ENCODE peak calls at places on chromosomes 5 and 9, in five cellular contexts. L is IMR-90, T is H1, O is trophoblast cell, D is mesenchymal stem cell. G is an unnamed sample.

GRCh38 chr5:66171349-66172344 is 27.5 kb downstream of the SREK1 start:
- DNase-seq in D (peak), O (peak), T (no peak), L (peak), G (no peak)

GRCh38 chr9:124480621-124480981 is 26.6 kb downstream of the NR5A1 start:
- DNase-seq in L (peak), D (peak), T (peak), O (no peak), G (peak)

GRCh38 chr9:94780516-94780950 is 54.0 kb downstream of the AOPEP start:
- DNase-seq in D (no peak), L (no peak), O (no peak), T (no peak), G (no peak)

GRCh38 chr5:16536246-16536645 is 70.6 kb upstream of the ZNF622 start:
- DNase-seq in T (no peak), O (no peak), L (peak), D (no peak), G (no peak)

GRCh38 chr5:96780626-96781025 is 27.1 kb downstream of the ERAP1 start:
- DNase-seq in D (peak), L (peak), T (no peak), O (peak), G (no peak)

GRCh38 chr5:136212252-136212721 is 19.3 kb upstream of the SMIM32 start:
- DNase-seq in L (peak), O (peak), T (no peak), D (peak), G (peak)

GRCh38 chr5:154058055-154059038 is 19.6 kb downstream of the MFAP3 start:
- DNase-seq in D (no peak), O (no peak), L (peak), T (no peak), G (no peak)

GRCh38 chr9:129352157-129352870 is 174.3 kb upstream of the IER5L start:
- DNase-seq in T (peak), D (no peak), L (no peak), O (no peak), G (peak)

GRCh38 chr9:6412572-6413364 is at the start of gene UHRF2:
- DNase-seq in O (peak), L (peak), T (peak), D (peak), G (peak)

GRCh38 chr9:70504814-70505213 is 90.4 kb upstream of the KLF9 start:
- DNase-seq in D (no peak), T (no peak), O (no peak), L (no peak), G (no peak)

GRCh38 chr9:77964258-77964657 is 67.4 kb downstream of the GNAQ start:
- DNase-seq in T (no peak), O (no peak), D (no peak), L (no peak), G (no peak)

GRCh38 chr5:67042586-67043133 is 153.9 kb downstream of the CD180 start:
- DNase-seq in O (no peak), D (no peak), L (no peak), T (no peak), G (no peak)

GRCh38 chr5:127995556-127995955 is 88.0 kb upstream of the SLC12A2 start:
- DNase-seq in L (peak), O (no peak), T (no peak), D (no peak), G (no peak)

GRCh38 chr5:121968910-121969607 is 7.3 kb downstream of the SRFBP1 start:
- DNase-seq in O (peak), T (no peak), L (peak), D (peak), G (no peak)

GRCh38 chr5:119370521-119370920 is 14.7 kb downstream of the TNFAIP8 start:
- DNase-seq in O (no peak), T (no peak), D (no peak), L (no peak), G (no peak)

GRCh38 chr9:110700953-110701352 is 32.4 kb downstream of the MUSK start:
- DNase-seq in L (peak), T (no peak), O (no peak), D (peak), G (no peak)

GRCh38 chr5:93422652-93423332 is 158.2 kb downstream of the NR2F1-AS1 start:
- DNase-seq in O (no peak), L (no peak), D (no peak), T (no peak), G (peak)

GRCh38 chr5:139636207-139636792 is 11.8 kb upstream of the CXXC5 start:
- DNase-seq in D (no peak), T (no peak), L (no peak), O (no peak), G (no peak)

GRCh38 chr5:154081246-154081645 is 42.5 kb downstream of the MFAP3 start:
- DNase-seq in D (no peak), L (no peak), T (no peak), O (peak), G (no peak)

GRCh38 chr5:78025540-78025939 is 249.4 kb upstream of the TBCA start:
- DNase-seq in L (no peak), D (no peak), T (no peak), O (no peak), G (peak)

GRCh38 chr5:126139086-126139485 is 284.1 kb upstream of the GRAMD2B start:
- DNase-seq in O (no peak), L (no peak), T (no peak), D (no peak), G (no peak)

GRCh38 chr5:1958211-1959010 is 75.7 kb upstream of the IRX4 start:
- DNase-seq in L (no peak), O (no peak), D (no peak), T (no peak), G (no peak)

GRCh38 chr5:148457183-148457620 is 73.4 kb downstream of the FBXO38 start:
- DNase-seq in O (no peak), L (no peak), T (no peak), D (peak), G (no peak)

GRCh38 chr9:134460206-134460605 is 134.0 kb downstream of the RXRA start:
- DNase-seq in L (no peak), D (no peak), T (no peak), O (no peak), G (no peak)
- H3K14ac ChIP-seq in L (peak), D (no peak), T (no peak), O (no peak), G (peak)

GRCh38 chr9:135617538-135617900 is 21.8 kb downstream of the GLT6D1 start:
- DNase-seq in L (no peak), D (no peak), T (no peak), O (no peak), G (no peak)

GRCh38 chr9:135614821-135615665 is 24.3 kb downstream of the GLT6D1 start:
- DNase-seq in L (no peak), D (no peak), T (no peak), O (no peak), G (no peak)

GRCh38 chr9:135613946-135614805 is 25.2 kb downstream of the GLT6D1 start:
- DNase-seq in L (no peak), D (no peak), T (no peak), O (no peak), G (peak)

GRCh38 chr9:135616621-135617537 is 22.5 kb downstream of the GLT6D1 start:
- DNase-seq in L (no peak), D (no peak), O (no peak), T (no peak), G (no peak)

GRCh38 chr9:135615666-135616620 is 23.4 kb downstream of the GLT6D1 start:
- DNase-seq in D (no peak), T (no peak), O (no peak), L (no peak), G (peak)
- H3K14ac ChIP-seq in D (no peak), T (no peak), O (no peak), L (no peak), G (no peak)

GRCh38 chr9:126451316-126451885 is 124.8 kb downstream of the MVB12B start:
- DNase-seq in L (no peak), T (no peak), O (no peak), D (no peak), G (peak)

GRCh38 chr9:126454250-126454649 is 127.6 kb downstream of the MVB12B start:
- DNase-seq in T (no peak), D (no peak), L (no peak), O (no peak), G (peak)

GRCh38 chr9:126452036-126452595 is 125.5 kb downstream of the MVB12B start:
- DNase-seq in D (no peak), L (no peak), O (no peak), T (no peak), G (peak)

GRCh38 chr9:126454795-126455194 is 128.2 kb downstream of the MVB12B start:
- DNase-seq in D (no peak), L (no peak), O (no peak), T (no peak), G (peak)

DNA sequence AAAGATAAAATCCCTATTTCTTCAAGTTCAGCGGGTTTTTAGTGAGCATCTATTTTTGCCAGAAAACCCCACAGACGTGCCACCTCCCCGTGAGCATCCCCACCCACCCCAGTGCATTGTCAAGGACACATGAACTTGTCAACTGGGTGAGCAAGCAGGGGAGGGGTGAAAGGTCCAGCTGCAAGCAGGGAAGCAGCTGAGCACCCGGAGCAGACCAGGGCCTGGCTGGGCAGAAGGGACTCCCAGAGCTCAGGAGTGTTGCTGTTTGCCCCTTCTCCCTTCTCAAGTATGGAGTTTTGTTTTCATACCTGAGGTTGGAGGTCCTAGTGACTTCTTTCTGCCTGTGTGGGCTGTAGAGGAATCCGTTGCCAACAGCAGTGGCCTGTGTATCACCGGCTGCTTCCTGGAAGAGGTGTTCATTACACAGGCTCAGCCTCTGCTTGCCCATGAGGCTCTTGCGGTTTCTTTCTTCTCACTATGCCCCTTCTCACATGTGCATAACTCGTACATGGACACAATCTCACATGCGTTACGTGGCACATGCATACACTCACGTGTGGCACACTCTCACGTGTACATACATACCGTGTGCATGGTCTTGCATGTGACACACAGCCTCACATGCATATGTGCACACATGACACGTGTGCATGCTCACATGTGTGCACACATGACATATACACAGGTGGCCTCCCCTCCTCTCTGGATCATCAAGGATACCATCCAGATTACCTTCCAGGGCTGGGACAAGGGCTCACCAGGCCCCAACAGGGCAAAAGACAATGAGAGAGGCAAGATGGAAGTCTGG is 126.7 kb downstream of the MVB12B start:
- DNase-seq in T (no peak), D (no peak), L (no peak), O (no peak), G (peak)
- H3K14ac ChIP-seq in T (no peak), D (no peak), L (no peak), O (no peak), G (peak)

DNA sequence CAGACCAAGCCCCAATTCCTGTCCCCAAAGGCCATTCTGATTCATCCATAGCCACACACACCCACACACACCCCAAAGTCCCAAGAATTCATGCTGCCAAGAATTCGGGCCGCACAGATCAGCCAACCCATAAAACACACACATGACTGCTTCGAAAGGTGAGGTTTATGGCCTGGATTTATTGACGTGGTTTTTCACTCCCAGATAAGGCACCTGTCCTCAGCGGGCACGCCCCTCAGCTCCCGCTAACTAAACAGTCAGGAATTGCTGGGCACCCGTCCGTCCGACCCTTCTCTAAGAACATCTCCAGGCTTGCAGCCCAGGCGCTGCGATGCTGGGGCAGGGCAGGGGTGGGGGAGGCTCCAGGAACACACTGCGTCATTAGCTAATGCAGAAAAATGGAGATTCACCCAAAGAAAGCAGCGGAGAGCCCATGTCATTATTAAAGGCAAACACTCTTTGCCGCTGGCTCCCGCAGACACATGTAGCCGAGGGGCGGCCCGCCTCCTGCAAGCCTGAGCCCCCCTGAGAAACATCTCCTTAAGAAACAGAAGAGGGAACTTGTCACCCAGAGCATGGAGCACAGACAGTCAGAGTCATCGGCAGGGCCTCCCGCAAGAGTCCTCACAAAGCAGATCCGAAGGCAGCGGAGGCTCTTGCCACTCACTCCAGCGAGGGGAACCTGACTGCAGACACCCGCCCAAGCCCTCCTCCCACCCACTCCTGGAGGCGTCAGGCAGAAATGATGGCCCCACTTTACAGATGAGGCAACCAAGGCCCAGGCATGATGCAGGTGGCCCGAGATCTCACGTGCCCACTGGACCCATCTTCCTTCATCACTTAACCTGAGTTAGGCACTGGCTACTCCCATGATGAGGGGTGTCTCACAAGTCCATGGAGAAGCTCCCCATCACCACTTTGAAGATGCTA is 19.8 kb downstream of the VAV2 start:
- DNase-seq in D (no peak), L (no peak), O (no peak), T (no peak), G (no peak)
- H3K14ac ChIP-seq in D (no peak), L (no peak), O (no peak), T (no peak), G (no peak)

GRCh38 chr5:7397005-7397546 is 1.1 kb downstream of the ADCY2 start:
- DNase-seq in T (no peak), O (no peak), L (no peak), D (no peak), G (no peak)

GRCh38 chr5:7396169-7397004 is 449 bp downstream of the ADCY2 start:
- DNase-seq in T (no peak), L (no peak), O (peak), D (no peak), G (no peak)

GRCh38 chr5:7393921-7394799 is 1.8 kb upstream of the ADCY2 start:
- DNase-seq in L (no peak), O (no peak), D (no peak), T (no peak), G (peak)

GRCh38 chr5:7395432-7396168 is at the start of gene ADCY2:
- DNase-seq in L (no peak), O (no peak), D (no peak), T (no peak), G (peak)

GRCh38 chr5:7394889-7395431 is 978 bp upstream of the ADCY2 start:
- DNase-seq in L (no peak), D (no peak), O (no peak), T (no peak), G (peak)
- H3K14ac ChIP-seq in L (no peak), D (no peak), O (peak), T (peak), G (no peak)

GRCh38 chr9:137143459-137143858 is 4.5 kb downstream of the GRIN1 start:
- DNase-seq in L (no peak), D (no peak), O (no peak), T (no peak), G (no peak)

GRCh38 chr9:137141050-137141810 is 2.3 kb downstream of the GRIN1 start:
- DNase-seq in O (no peak), D (no peak), L (no peak), T (no peak), G (no peak)

GRCh38 chr9:137140151-137141012 is 1.4 kb downstream of the GRIN1 start:
- DNase-seq in T (no peak), D (no peak), O (no peak), L (no peak), G (peak)

GRCh38 chr9:137139468-137140150 is 655 bp downstream of the GRIN1 start:
- DNase-seq in O (no peak), L (no peak), T (no peak), D (no peak), G (no peak)

DNA sequence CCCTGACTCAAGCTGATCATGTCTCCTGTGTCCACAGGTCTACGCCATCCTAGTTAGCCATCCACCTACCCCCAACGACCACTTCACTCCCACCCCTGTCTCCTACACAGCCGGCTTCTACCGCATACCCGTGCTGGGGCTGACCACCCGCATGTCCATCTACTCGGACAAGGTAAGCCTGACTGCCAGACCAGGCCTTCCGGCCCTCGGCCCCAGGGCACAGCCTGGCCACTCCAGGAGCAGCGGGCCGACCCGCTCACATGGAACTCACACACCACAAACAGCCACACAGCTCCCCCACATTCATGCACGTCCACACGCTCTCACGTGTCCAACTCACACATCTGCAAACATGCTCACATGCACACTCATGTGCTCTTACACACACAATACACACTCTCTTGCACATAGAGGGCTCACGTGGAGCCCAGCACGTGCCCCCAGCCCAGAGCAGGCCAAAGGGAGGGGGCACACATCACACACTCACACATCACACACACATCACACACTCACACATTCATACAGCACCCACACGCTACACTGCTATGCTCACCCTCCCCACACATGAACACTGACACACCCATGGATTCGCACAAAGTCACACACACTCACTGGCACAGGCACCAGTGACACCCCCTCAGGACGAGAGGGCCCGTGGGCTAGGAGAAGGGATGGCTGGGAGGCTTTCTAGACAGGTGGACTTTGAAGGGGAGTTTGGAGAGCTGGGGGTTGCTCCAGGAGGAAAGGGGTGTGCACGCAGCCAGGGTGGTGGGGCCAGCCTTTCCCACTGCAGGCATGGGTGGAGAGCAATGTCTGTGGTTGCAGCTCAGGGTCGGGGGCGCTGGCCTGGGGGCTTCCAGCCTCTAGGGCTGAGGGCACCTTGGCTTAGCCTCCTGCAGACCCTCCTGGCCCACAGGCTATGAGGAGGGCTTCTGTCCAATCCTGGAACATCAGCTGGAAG is 3.3 kb downstream of the GRIN1 start:
- DNase-seq in L (no peak), D (no peak), O (no peak), T (no peak), G (no peak)
- H3K14ac ChIP-seq in L (no peak), D (no peak), O (no peak), T (no peak), G (no peak)

GRCh38 chr9:21993007-21993406 is 1.2 kb downstream of the CDKN2A start:
- DNase-seq in L (no peak), T (no peak), D (no peak), O (no peak), G (no peak)

GRCh38 chr9:21991039-21991959 is 2.9 kb downstream of the CDKN2A start:
- DNase-seq in T (no peak), D (no peak), L (no peak), O (no peak), G (no peak)

GRCh38 chr9:21985964-21986667 is 8.1 kb downstream of the CDKN2A start:
- DNase-seq in D (no peak), O (no peak), T (no peak), L (no peak), G (no peak)

GRCh38 chr9:21988056-21988990 is 5.9 kb downstream of the CDKN2A start:
- DNase-seq in T (no peak), L (no peak), O (no peak), D (no peak), G (no peak)

DNA sequence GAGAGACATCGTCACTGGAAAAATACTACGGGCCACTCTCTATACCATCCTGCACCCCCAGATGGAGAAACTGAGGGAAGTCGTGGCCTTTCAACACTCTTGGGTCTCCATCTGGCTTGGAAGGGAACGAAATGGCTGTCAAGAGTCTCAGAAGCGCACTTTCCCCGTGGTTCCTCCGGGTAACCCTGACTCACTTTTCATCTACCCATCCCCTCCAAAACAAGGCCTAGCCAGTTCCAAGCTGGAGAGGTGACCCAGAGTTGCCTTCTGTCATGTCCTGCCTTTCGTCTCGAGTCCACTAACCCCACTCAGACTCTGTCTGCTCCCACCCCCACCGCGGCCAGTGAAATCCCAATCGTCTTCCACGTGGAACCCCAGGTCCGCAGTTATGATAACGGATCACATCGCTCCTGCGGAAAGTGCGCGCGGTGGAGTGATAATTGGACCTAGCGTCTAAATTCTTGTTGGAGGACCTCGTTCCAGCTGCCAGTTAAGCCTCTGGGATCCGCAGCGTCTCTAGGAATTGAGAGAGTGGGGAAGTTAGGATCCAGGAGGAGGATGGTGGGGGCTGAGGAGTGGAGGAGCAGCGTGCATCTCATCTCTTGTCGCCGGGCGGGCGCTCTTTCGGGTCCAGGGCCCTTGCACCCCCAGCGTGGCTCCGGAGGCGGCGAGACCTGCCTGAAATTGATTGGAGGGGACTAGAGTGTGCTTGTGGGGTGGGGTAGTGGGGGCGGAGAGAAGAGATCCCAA is 4.6 kb downstream of the CDKN2A start:
- DNase-seq in T (no peak), D (no peak), L (no peak), O (no peak), G (peak)
- H3K14ac ChIP-seq in T (no peak), D (no peak), L (peak), O (no peak), G (no peak)